ENCODE peak calls at places on chromosomes 7 and 10, in four cellular contexts. X, M, D and U are unnamed samples.

GRCh38 chr7:116776610-116777289 is 85.6 kb upstream of the CAPZA2 start:
- DNase-seq in X (no peak), D (no peak), M (no peak), U (no peak)

GRCh38 chr10:84542552-84542951 is 214.2 kb downstream of the CCSER2 start:
- DNase-seq in D (no peak), M (no peak), X (no peak), U (no peak)

GRCh38 chr7:135210818-135211178 is 528 bp downstream of the WDR91 start:
- DNase-seq in X (no peak), M (no peak), D (no peak), U (no peak)

GRCh38 chr7:39647816-39648215 is 24.4 kb downstream of the RALA start:
- DNase-seq in M (no peak), X (no peak), D (no peak), U (no peak)

GRCh38 chr7:23335621-23336020 is 36.5 kb downstream of the MALSU1 start:
- DNase-seq in X (no peak), M (no peak), D (no peak), U (no peak)

GRCh38 chr10:79159141-79159619 is 90.4 kb downstream of the ZMIZ1 start:
- DNase-seq in X (peak; percentile 68), D (no peak), M (peak; percentile 72), U (no peak)

GRCh38 chr10:103693070-103693811 is 162.1 kb downstream of the SH3PXD2A start:
- DNase-seq in M (no peak), X (no peak), D (no peak), U (peak; percentile 68)

GRCh38 chr7:137109966-137110930 is 233.3 kb downstream of the PTN start:
- DNase-seq in X (no peak), M (no peak), D (no peak), U (no peak)

GRCh38 chr10:89398003-89398749 is 5.8 kb downstream of the IFIT1 start:
- DNase-seq in D (no peak), X (no peak), M (no peak), U (no peak)

GRCh38 chr10:48535416-48536225 is 69.3 kb downstream of the ARHGAP22 start:
- DNase-seq in M (no peak), X (no peak), D (no peak), U (no peak)

GRCh38 chr10:66292456-66292855 is 633.4 kb upstream of the LRRTM3 start:
- DNase-seq in D (no peak), X (no peak), M (no peak), U (no peak)

GRCh38 chr7:76173566-76174205 is 28.0 kb upstream of the SRRM3 start:
- DNase-seq in X (no peak), M (no peak), D (no peak), U (no peak)

GRCh38 chr10:97701438-97702064 is 12.0 kb upstream of the MARVELD1 start:
- DNase-seq in X (no peak), M (peak; percentile 64), D (no peak), U (peak; percentile 65)

GRCh38 chr10:90530526-90530925 is 327.3 kb downstream of the HTR7 start:
- DNase-seq in M (no peak), D (no peak), X (no peak), U (no peak)

GRCh38 chr7:151008511-151009323 is 15.6 kb downstream of the ATG9B start:
- DNase-seq in D (no peak), M (peak; percentile 85), X (peak; percentile 91), U (peak; percentile 79)

GRCh38 chr10:122490268-122490667 is 28.9 kb downstream of the HTRA1 start:
- DNase-seq in M (no peak), D (no peak), X (no peak), U (no peak)

GRCh38 chr7:43779032-43779812 is 20.7 kb downstream of the BLVRA start:
- DNase-seq in X (no peak), D (no peak), M (no peak), U (no peak)

GRCh38 chr7:98617960-98618418 is 904 bp downstream of the NPTX2 start:
- DNase-seq in M (no peak), X (peak; percentile 60), D (no peak), U (no peak)

GRCh38 chr10:75530337-75530736 is 98.9 kb downstream of the LRMDA start:
- DNase-seq in X (no peak), M (no peak), D (no peak), U (no peak)

GRCh38 chr10:21517983-21518628 is 7.4 kb downstream of the SKIDA1 start:
- DNase-seq in D (no peak), X (no peak), M (no peak), U (no peak)

GRCh38 chr7:69736411-69736810 is 138.1 kb downstream of the AUTS2 start:
- DNase-seq in D (no peak), M (no peak), X (no peak), U (no peak)

GRCh38 chr7:43834463-43835251 is 34.7 kb downstream of the MRPS24 start:
- DNase-seq in D (no peak), M (no peak), X (no peak), U (peak; percentile 60)

GRCh38 chr10:10865913-10866312 is 151.8 kb upstream of the CELF2 start:
- DNase-seq in X (no peak), M (no peak), D (no peak), U (no peak)

GRCh38 chr7:69957661-69958060 is 359.4 kb downstream of the AUTS2 start:
- DNase-seq in X (no peak), M (no peak), D (no peak), U (no peak)

GRCh38 chr7:134834689-134835462 is 55.4 kb downstream of the CALD1 start:
- DNase-seq in X (no peak), D (no peak), M (no peak), U (no peak)

GRCh38 chr7:24825931-24826661 is 68.8 kb upstream of the GSDME start:
- DNase-seq in D (no peak), M (no peak), X (no peak), U (no peak)

GRCh38 chr10:100890696-100891271 is 22.0 kb upstream of the SLF2 start:
- DNase-seq in D (no peak), M (peak; percentile 6), X (no peak), U (no peak)

GRCh38 chr10:125113661-125114388 is 46.5 kb downstream of the CTBP2 start:
- DNase-seq in D (no peak), M (no peak), X (no peak), U (no peak)

GRCh38 chr7:19117081-19117869 is at the start of gene TWIST1:
- DNase-seq in X (peak; percentile 71), M (peak; percentile 46), D (no peak), U (no peak)

GRCh38 chr7:130154131-130154500 is 51.1 kb downstream of the TMEM209 start:
- DNase-seq in X (no peak), M (no peak), D (no peak), U (no peak)

GRCh38 chr10:63522129-63522687 is 1.0 kb downstream of the REEP3 start:
- DNase-seq in M (no peak), D (no peak), X (no peak), U (peak; percentile 64)

GRCh38 chr10:71473671-71474599 is 77.2 kb downstream of the CDH23 start:
- DNase-seq in X (peak; percentile 30), M (no peak), D (no peak), U (no peak)

GRCh38 chr10:44378626-44379025 is 6.3 kb downstream of the CXCL12 start:
- DNase-seq in M (no peak), D (peak; percentile 10), X (no peak), U (no peak)

GRCh38 chr10:70053212-70053895 is 708 bp downstream of the MACROH2A2 start:
- DNase-seq in D (no peak), M (peak; percentile 20), X (peak; percentile 69), U (no peak)

GRCh38 chr7:26397326-26397725 is 105.7 kb downstream of the SNX10 start:
- DNase-seq in M (no peak), X (no peak), D (no peak), U (no peak)
- H3K4me3 ChIP-seq in M (no peak overlapping the region), X (no peak overlapping the region), D (no peak overlapping the region), U (no peak overlapping the region)

DNA sequence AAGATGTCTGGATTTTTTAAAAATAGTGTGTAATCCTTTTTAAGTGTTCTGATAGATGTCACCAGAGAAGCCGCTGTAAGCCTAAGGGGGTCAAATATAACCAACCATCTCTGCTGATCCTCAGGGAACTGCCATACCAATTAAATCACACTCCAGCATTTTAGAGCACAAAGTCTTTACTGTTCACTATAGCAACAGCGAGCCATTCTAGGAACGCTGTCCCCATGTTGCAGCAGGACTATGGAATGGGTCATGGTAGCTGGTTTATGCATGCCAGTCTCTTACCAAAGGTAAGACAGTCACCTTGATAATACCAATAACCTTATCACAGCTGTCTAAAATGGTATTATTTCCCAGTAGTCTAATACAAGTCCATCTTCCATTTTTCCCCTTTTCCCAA is 33.5 kb downstream of the TRIM24 start:
- DNase-seq in X (no peak), D (no peak), M (no peak), U (no peak)
- H3K9me3 ChIP-seq in X (no peaks in the 10 kb centered on the region), D (no peaks in the 10 kb centered on the region), M (no peaks in the 10 kb centered on the region), U (no peaks in the 10 kb centered on the region)

DNA sequence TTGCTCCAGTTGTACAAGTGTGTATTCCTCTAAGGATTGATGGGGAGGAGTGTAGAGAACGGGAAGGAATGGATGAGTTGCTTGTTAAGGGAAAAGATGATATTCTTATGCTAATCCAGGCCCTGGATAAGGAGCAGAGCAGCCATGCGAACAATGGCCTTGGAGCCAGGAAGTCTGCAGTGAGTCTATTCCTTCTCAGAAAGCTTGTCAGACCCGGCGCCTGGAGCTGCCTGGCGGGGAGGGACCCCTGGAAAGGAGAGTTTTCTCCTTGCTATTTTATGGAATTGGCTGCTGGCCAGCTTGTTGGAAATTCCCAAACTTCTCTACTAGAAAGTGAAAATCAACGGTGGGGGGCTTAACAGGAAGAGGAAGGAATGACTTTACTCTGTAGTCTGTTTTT is 89.1 kb downstream of the MMRN2 start:
- DNase-seq in M (peak; percentile 40), D (no peak), X (no peak), U (no peak)
- H3K4me3 ChIP-seq in M (no peak overlapping the region), D (no peak overlapping the region), X (no peak overlapping the region), U (no peak overlapping the region)

DNA sequence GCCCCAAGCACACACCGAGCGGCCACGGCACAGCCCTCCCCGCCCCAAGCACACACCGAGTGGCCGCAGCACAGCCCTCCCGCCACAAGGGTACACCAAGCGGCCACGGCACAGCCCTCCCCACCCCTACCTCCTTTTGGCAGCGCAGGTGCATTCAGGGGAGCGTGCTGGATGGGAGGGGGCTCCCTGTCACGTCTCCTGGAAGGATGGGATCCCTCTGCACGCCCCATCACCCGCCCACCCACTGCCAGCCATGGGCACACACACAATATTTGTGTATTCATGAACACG is 482.7 kb downstream of the DNAJB6 start:
- DNase-seq in X (peak; percentile 46), M (no peak), D (no peak), U (no peak)
- H3K9me3 ChIP-seq in X (no peaks in the 10 kb centered on the region), M (no peaks in the 10 kb centered on the region), D (peaks cover 3% of the 10 kb centered on the region), U (no peaks in the 10 kb centered on the region)

DNA sequence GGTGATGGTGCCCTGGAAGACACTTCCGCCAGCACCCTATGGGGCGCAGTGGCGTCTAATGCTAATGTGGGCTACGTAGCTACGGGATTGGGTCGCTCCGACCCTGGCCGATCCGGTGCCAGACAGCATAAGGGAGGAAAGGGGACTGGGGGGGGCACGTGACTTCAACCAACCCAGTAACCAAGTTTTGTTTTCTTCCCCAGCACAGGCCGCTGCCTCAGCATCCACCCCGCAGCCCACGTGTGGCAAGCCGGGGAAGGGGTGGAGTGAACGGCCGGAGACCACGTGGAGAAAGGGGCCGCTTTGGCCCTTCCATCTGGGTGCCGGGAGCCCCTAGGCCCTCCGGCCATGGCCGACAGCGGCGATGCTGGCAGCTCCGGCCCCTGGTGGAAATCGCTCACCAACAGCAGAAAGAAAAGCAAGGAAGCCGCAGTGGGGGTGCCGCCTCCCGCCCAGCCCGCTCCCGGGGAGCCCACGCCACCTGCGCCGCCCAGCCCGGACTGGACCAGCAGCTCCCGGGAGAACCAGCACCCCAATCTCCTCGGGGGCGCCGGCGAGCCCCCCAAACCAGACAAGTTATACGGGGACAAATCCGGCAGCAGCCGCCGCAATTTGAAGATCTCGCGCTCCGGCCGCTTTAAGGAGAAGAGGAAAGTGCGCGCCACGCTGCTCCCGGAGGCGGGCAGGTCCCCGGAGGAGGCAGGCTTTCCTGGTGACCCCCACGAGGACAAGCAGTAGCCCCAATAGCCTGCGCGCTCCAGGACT is 2.5 kb downstream of the PRR15 start:
- DNase-seq in X (no peak), M (peak; percentile 53), D (no peak), U (no peak)
- H3K4me3 ChIP-seq in X (peak overlapping the region; percentile 52), M (peak overlapping the region; percentile 50), D (peak overlapping the region; percentile 84), U (no peak overlapping the region)

GRCh38 chr7:158094046-158094445 is 493.6 kb downstream of the PTPRN2 start:
- DNase-seq in X (no peak), D (no peak), M (no peak), U (no peak)
- H3K9me3 ChIP-seq in X (no peaks in the 10 kb centered on the region), D (peaks cover 12% of the 10 kb centered on the region), M (no peaks in the 10 kb centered on the region), U (no peaks in the 10 kb centered on the region)